ENCODE peak calls at places on chromosomes 4 and X, in seven cellular contexts. F is HepG2, A is K562, M is H1, J is GM12878, G is SK-N-SH, P is HCT116. D is an unnamed sample.

GRCh38 chr4:138522366-138522765 is 280.2 kb upstream of the SLC7A11 start:
- DNase-seq in A (no peak), J (no peak), M (no peak), P (peak), G (no peak), F (peak), D (peak)

GRCh38 chr4:76401654-76402053 is 19.3 kb downstream of the CCDC158 start:
- DNase-seq in A (no peak), P (no peak), F (no peak), M (no peak), J (no peak), G (no peak), D (no peak)

GRCh38 chr4:54063737-54064316 is 578 bp downstream of the CHIC2 start:
- DNase-seq in J (no peak), M (no peak), A (peak), P (no peak), G (peak), F (peak), D (peak)

GRCh38 chr4:40736910-40737309 is 12.8 kb upstream of the NSUN7 start:
- DNase-seq in J (no peak), P (peak), F (peak), M (no peak), A (peak), G (peak), D (no peak)

GRCh38 chr4:174604198-174604597 is 81.9 kb upstream of the HPGD start:
- DNase-seq in P (no peak), M (no peak), G (no peak), J (no peak), F (no peak), A (no peak), D (no peak)

GRCh38 chrX:72652132-72652531 is 62.0 kb downstream of the PHKA1 start:
- DNase-seq in G (no peak), F (no peak), M (no peak), P (no peak), A (no peak), J (no peak), D (no peak)

GRCh38 chr4:61397174-61397573 is 197.0 kb downstream of the ADGRL3 start:
- DNase-seq in M (no peak), P (no peak), J (no peak), G (no peak), A (no peak), F (no peak), D (no peak)

GRCh38 chrX:77788050-77788449 is 2.0 kb upstream of the ATRX start:
- DNase-seq in J (no peak), F (peak), P (peak), G (no peak), M (no peak), A (no peak), D (no peak)

GRCh38 chrX:95884196-95884595 is 800.4 kb upstream of the DIAPH2 start:
- DNase-seq in J (no peak), A (no peak), F (no peak), M (no peak), G (no peak), P (no peak), D (no peak)

GRCh38 chrX:43405191-43405590 is 250.9 kb upstream of the MAOA start:
- DNase-seq in P (no peak), M (no peak), J (no peak), F (no peak), G (no peak), A (no peak), D (no peak)

GRCh38 chr4:137283737-137284136 is 248.6 kb downstream of the PCDH18 start:
- DNase-seq in F (no peak), P (no peak), G (peak), M (no peak), J (no peak), A (no peak), D (no peak)

GRCh38 chrX:5857232-5857631 is 371.4 kb downstream of the NLGN4X start:
- DNase-seq in F (no peak), P (no peak), J (no peak), A (no peak), G (no peak), M (no peak), D (no peak)

GRCh38 chr4:26330186-26330787 is 9.5 kb downstream of the RBPJ start:
- DNase-seq in J (no peak), A (peak), G (peak), F (peak), P (peak), M (no peak), D (no peak)

GRCh38 chr4:138898282-138898681 is 117.3 kb upstream of the NOCT start:
- DNase-seq in G (no peak), F (no peak), J (no peak), M (no peak), A (no peak), P (no peak), D (no peak)

GRCh38 chr4:173433447-173433846 is 34.5 kb upstream of the SCRG1 start:
- DNase-seq in P (no peak), A (no peak), F (no peak), M (no peak), G (no peak), J (no peak), D (no peak)

GRCh38 chr4:173432430-173432829 is 33.5 kb upstream of the SCRG1 start:
- DNase-seq in G (no peak), M (no peak), J (no peak), P (no peak), F (no peak), A (no peak), D (no peak)

GRCh38 chr4:173436866-173437265 is 38.0 kb upstream of the SCRG1 start:
- DNase-seq in M (no peak), F (no peak), J (no peak), P (no peak), G (no peak), A (no peak), D (no peak)

GRCh38 chr4:173434226-173434625 is 35.3 kb upstream of the SCRG1 start:
- DNase-seq in A (no peak), M (no peak), F (no peak), J (no peak), P (no peak), G (no peak), D (no peak)

GRCh38 chr4:173436149-173436579 is 37.2 kb upstream of the SCRG1 start:
- DNase-seq in J (no peak), P (no peak), M (no peak), A (no peak), G (no peak), F (no peak), D (no peak)
- TF ChIP-seq YY1 in J (no peak), P (no peak), M (no peak), A (no peak), G (no peak), F (no peak), D (no peak)

GRCh38 chr4:183838987-183839712 is 66.0 kb upstream of the STOX2 start:
- DNase-seq in M (no peak), G (peak), J (no peak), P (no peak), F (no peak), A (no peak), D (peak)
- TF ChIP-seq YY1 in M (no peak), G (no peak), J (no peak), P (no peak), F (no peak), A (no peak), D (no peak)

GRCh38 chr4:21710212-21710843 is 238.2 kb downstream of the KCNIP4 start:
- DNase-seq in F (no peak), G (no peak), P (no peak), A (no peak), M (no peak), J (no peak), D (peak)

GRCh38 chr4:21709761-21710160 is 238.8 kb downstream of the KCNIP4 start:
- DNase-seq in M (no peak), A (no peak), F (no peak), J (no peak), P (no peak), G (no peak), D (no peak)

DNA sequence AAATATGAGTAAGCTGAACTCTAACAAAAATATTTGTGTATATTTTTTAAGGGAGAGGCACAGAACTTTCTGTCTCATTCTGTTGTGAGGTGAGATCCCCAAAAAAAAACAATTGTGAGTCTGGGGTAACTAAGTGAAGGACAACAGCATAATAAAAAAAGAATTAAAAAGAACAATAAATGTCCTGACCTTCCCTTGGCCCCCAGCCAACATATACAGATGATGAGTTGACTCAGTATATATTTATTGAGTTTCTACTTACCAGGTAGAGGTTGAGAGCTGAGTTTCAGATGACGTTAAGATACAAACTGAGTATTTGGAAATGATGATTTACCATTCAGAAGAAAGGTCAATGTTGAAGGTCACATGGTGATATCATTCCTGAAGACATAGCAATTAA is 239.5 kb downstream of the KCNIP4 start:
- DNase-seq in J (no peak), F (no peak), M (no peak), P (no peak), G (no peak), A (no peak), D (no peak)
- TF ChIP-seq YY1 in J (no peak), F (no peak), M (no peak), P (no peak), G (no peak), A (no peak), D (no peak)

DNA sequence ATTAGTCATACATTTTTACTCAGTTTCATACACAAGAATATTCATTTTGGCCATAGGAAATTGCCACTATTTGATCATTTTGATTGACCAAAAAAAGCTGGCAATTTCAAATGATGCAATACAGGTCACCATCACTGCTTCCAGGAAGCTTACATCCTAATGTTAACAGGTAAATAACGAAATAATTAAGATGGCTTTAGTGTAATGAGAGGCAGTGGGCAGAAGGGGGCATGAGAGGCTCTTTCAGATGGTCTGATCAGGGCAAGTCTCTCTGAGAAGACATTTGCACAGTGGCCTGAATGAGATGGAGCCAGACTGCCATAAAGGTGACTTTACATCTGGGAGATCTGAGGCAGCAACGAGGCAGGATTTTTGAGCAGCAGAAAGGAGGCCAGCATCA is 170.7 kb downstream of the SLIT2 start:
- DNase-seq in M (peak), P (peak), F (peak), A (peak), J (no peak), G (peak), D (peak)
- TF ChIP-seq YY1 in M (peak), P (no peak), F (no peak), A (no peak), J (peak), G (no peak), D (no peak)

GRCh38 chr4:24599275-24599674 is 14.9 kb upstream of the DHX15 start:
- DNase-seq in A (no peak), G (no peak), F (no peak), J (no peak), P (no peak), M (no peak), D (no peak)
- TF ChIP-seq YY1 in A (no peak), G (no peak), F (no peak), J (no peak), P (no peak), M (no peak), D (no peak)

GRCh38 chr4:6857009-6857882 is 52.4 kb upstream of the TBC1D14 start:
- DNase-seq in A (no peak), J (no peak), M (no peak), P (no peak), F (no peak), G (no peak), D (no peak)
- TF ChIP-seq YY1 in A (no peak), J (no peak), M (no peak), P (no peak), F (no peak), G (no peak), D (no peak)

GRCh38 chr4:100826808-100827548 is 309.2 kb upstream of the EMCN start:
- DNase-seq in M (no peak), G (no peak), A (no peak), J (no peak), P (no peak), F (no peak), D (no peak)

GRCh38 chr4:100826067-100826466 is 308.2 kb upstream of the EMCN start:
- DNase-seq in F (no peak), A (no peak), J (peak), G (no peak), M (no peak), P (no peak), D (no peak)

GRCh38 chr4:100827756-100828155 is 309.9 kb upstream of the EMCN start:
- DNase-seq in F (no peak), P (no peak), G (no peak), M (no peak), J (no peak), A (no peak), D (no peak)

GRCh38 chr4:100828364-100828763 is 310.5 kb upstream of the EMCN start:
- DNase-seq in J (no peak), F (no peak), A (no peak), G (no peak), P (no peak), M (no peak), D (no peak)

GRCh38 chr4:100828986-100829685 is 311.3 kb upstream of the EMCN start:
- DNase-seq in M (no peak), G (no peak), J (no peak), F (no peak), A (no peak), P (no peak), D (no peak)
- TF ChIP-seq YY1 in M (no peak), G (no peak), J (no peak), F (no peak), A (no peak), P (no peak), D (no peak)

DNA sequence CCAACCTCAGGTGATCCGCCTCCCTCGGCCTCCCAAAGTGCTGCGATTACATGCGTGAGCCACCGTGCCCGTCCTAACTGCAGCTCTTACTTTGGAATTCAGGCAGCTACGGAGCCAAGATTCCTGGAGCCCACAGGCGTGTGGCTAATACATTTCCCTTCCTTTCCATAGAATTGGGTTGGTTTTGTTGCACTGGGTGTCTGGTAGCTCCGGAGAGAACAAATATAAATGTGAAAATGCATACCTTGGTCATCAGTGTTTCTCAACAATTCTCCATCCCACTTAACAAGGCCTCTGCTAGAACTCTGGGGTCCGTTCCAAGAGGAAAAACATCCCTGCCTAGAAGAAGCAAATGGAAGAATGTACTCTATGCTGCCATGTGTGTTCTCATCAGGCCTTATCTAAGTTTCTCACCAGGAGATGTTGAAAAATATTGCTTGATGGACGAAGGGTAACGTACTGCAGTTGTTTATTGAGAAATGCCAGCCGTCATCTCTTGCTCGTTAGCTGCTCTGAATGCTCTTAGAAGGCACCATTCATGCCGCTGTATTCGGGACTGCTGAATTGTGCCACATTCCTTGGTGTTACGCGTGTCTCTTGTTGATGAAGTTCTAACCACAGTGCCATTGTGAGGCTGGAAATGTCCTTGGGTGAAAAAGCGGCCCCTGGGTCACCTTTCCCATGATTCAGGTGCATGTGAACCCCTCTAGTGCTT is 50.5 kb upstream of the CD99 start:
- DNase-seq in F (no peak), A (no peak), G (no peak), M (no peak), J (no peak), P (no peak), D (no peak)
- TF ChIP-seq YY1 in F (no peak), A (no peak), G (no peak), M (no peak), J (no peak), P (no peak), D (no peak)

D was measured in NT2/D1.